ENCODE peak calls at places on chromosomes 1 and 21, in seven cellular contexts. One of them, this sample, is unnamed.

GRCh38 chr1:185996211-185996610 is 262.0 kb downstream of the HMCN1 start:
- DNase-seq in mesothelial cell of epicardium: no peak
- DNase-seq in mucosa of gallbladder: no peak
- DNase-seq in lower lobe of right lung: no peak
- DNase-seq in natural killer cell: no peak
- DNase-seq in effector memory CD4-positive, alpha-beta T cell: no peak
- DNase-seq in heart right ventricle: peak; percentile 16
- DNase-seq in this sample: peak; percentile 47

GRCh38 chr1:226542623-226543103 is 5.9 kb upstream of the STUM start:
- DNase-seq in mesothelial cell of epicardium: no peak
- DNase-seq in mucosa of gallbladder: no peak
- DNase-seq in lower lobe of right lung: peak; percentile 67
- DNase-seq in natural killer cell: no peak
- DNase-seq in effector memory CD4-positive, alpha-beta T cell: no peak
- DNase-seq in heart right ventricle: peak; percentile 33
- DNase-seq in this sample: peak; percentile 19

GRCh38 chr1:41935226-41935625 is 16.5 kb upstream of the HIVEP3 start:
- DNase-seq in mesothelial cell of epicardium: no peak
- DNase-seq in mucosa of gallbladder: no peak
- DNase-seq in lower lobe of right lung: no peak
- DNase-seq in natural killer cell: no peak
- DNase-seq in effector memory CD4-positive, alpha-beta T cell: no peak
- DNase-seq in heart right ventricle: no peak
- DNase-seq in this sample: peak; percentile 9

GRCh38 chr1:1337793-1338147 is 6.7 kb downstream of the TAS1R3 start:
- DNase-seq in mesothelial cell of epicardium: no peak
- DNase-seq in mucosa of gallbladder: no peak
- DNase-seq in lower lobe of right lung: no peak
- DNase-seq in natural killer cell: no peak
- DNase-seq in effector memory CD4-positive, alpha-beta T cell: no peak
- DNase-seq in heart right ventricle: no peak
- DNase-seq in this sample: no peak

GRCh38 chr1:102970496-102971078 is 137.7 kb downstream of the COL11A1 start:
- DNase-seq in mesothelial cell of epicardium: no peak
- DNase-seq in mucosa of gallbladder: no peak
- DNase-seq in lower lobe of right lung: no peak
- DNase-seq in natural killer cell: no peak
- DNase-seq in effector memory CD4-positive, alpha-beta T cell: no peak
- DNase-seq in heart right ventricle: no peak
- DNase-seq in this sample: peak; percentile 42

GRCh38 chr1:240399381-240399780 is 212.6 kb downstream of the GREM2 start:
- DNase-seq in mesothelial cell of epicardium: no peak
- DNase-seq in mucosa of gallbladder: no peak
- DNase-seq in lower lobe of right lung: no peak
- DNase-seq in natural killer cell: no peak
- DNase-seq in effector memory CD4-positive, alpha-beta T cell: no peak
- DNase-seq in heart right ventricle: no peak
- DNase-seq in this sample: no peak

GRCh38 chr1:99170516-99170915 is 93.8 kb upstream of the PLPPR4 start:
- DNase-seq in mesothelial cell of epicardium: no peak
- DNase-seq in mucosa of gallbladder: no peak
- DNase-seq in lower lobe of right lung: no peak
- DNase-seq in natural killer cell: no peak
- DNase-seq in effector memory CD4-positive, alpha-beta T cell: no peak
- DNase-seq in heart right ventricle: no peak
- DNase-seq in this sample: no peak

GRCh38 chr1:14897997-14898645 is 255.4 kb upstream of the TMEM51 start:
- DNase-seq in mesothelial cell of epicardium: no peak
- DNase-seq in mucosa of gallbladder: no peak
- DNase-seq in lower lobe of right lung: no peak
- DNase-seq in natural killer cell: no peak
- DNase-seq in effector memory CD4-positive, alpha-beta T cell: no peak
- DNase-seq in heart right ventricle: no peak
- DNase-seq in this sample: no peak

GRCh38 chr1:211738096-211738708 is 62.8 kb upstream of the NEK2 start:
- DNase-seq in mesothelial cell of epicardium: no peak
- DNase-seq in mucosa of gallbladder: no peak
- DNase-seq in lower lobe of right lung: no peak
- DNase-seq in natural killer cell: no peak
- DNase-seq in effector memory CD4-positive, alpha-beta T cell: no peak
- DNase-seq in heart right ventricle: no peak
- DNase-seq in this sample: no peak

GRCh38 chr1:179816196-179816960 is 61.2 kb downstream of the TOR1AIP2 start:
- DNase-seq in mesothelial cell of epicardium: no peak
- DNase-seq in mucosa of gallbladder: no peak
- DNase-seq in lower lobe of right lung: no peak
- DNase-seq in natural killer cell: no peak
- DNase-seq in effector memory CD4-positive, alpha-beta T cell: no peak
- DNase-seq in heart right ventricle: peak; percentile 66
- DNase-seq in this sample: peak; percentile 88

GRCh38 chr1:9676815-9677393 is 25.4 kb downstream of the PIK3CD start:
- DNase-seq in mesothelial cell of epicardium: no peak
- DNase-seq in mucosa of gallbladder: no peak
- DNase-seq in lower lobe of right lung: no peak
- DNase-seq in natural killer cell: no peak
- DNase-seq in effector memory CD4-positive, alpha-beta T cell: no peak
- DNase-seq in heart right ventricle: no peak
- DNase-seq in this sample: no peak

GRCh38 chr1:19390901-19391595 is 78.9 kb downstream of the SLC66A1 start:
- DNase-seq in mesothelial cell of epicardium: peak; percentile 39
- DNase-seq in mucosa of gallbladder: peak; percentile 72
- DNase-seq in lower lobe of right lung: no peak
- DNase-seq in natural killer cell: peak; percentile 45
- DNase-seq in effector memory CD4-positive, alpha-beta T cell: peak; percentile 36
- DNase-seq in heart right ventricle: peak; percentile 53
- DNase-seq in this sample: peak; percentile 82

GRCh38 chr1:1666526-1666925 is 7.7 kb upstream of the CDK11B start:
- DNase-seq in mesothelial cell of epicardium: no peak
- DNase-seq in mucosa of gallbladder: no peak
- DNase-seq in lower lobe of right lung: peak; percentile 45
- DNase-seq in natural killer cell: no peak
- DNase-seq in effector memory CD4-positive, alpha-beta T cell: no peak
- DNase-seq in heart right ventricle: no peak
- DNase-seq in this sample: no peak

GRCh38 chr21:44836666-44837471 is 19.0 kb upstream of the SUMO3 start:
- DNase-seq in mesothelial cell of epicardium: no peak
- DNase-seq in mucosa of gallbladder: peak; percentile 53
- DNase-seq in lower lobe of right lung: no peak
- DNase-seq in natural killer cell: no peak
- DNase-seq in effector memory CD4-positive, alpha-beta T cell: no peak
- DNase-seq in heart right ventricle: no peak
- DNase-seq in this sample: no peak

GRCh38 chr1:156879876-156880275 is 13.6 kb upstream of the PEAR1 start:
- DNase-seq in mesothelial cell of epicardium: no peak
- DNase-seq in mucosa of gallbladder: no peak
- DNase-seq in lower lobe of right lung: no peak
- DNase-seq in natural killer cell: no peak
- DNase-seq in effector memory CD4-positive, alpha-beta T cell: no peak
- DNase-seq in heart right ventricle: no peak
- DNase-seq in this sample: no peak

GRCh38 chr1:50420283-50420682 is 3.0 kb downstream of the DMRTA2 start:
- DNase-seq in mesothelial cell of epicardium: no peak
- DNase-seq in mucosa of gallbladder: no peak
- DNase-seq in lower lobe of right lung: no peak
- DNase-seq in natural killer cell: no peak
- DNase-seq in effector memory CD4-positive, alpha-beta T cell: no peak
- DNase-seq in heart right ventricle: no peak
- DNase-seq in this sample: no peak

This sample was measured in endothelial cell of umbilical vein.